ENCODE peak calls at places on chromosomes 7 and 10, in seven cellular contexts. One of them, this sample, is unnamed.

GRCh38 chr10:78465456-78465855 is 431.8 kb downstream of the RPS24 start:
- DNase-seq in lower lobe of right lung: no peak
- DNase-seq in uterus: no peak
- DNase-seq in spleen: no peak
- DNase-seq in HCT116: no peak
- DNase-seq in astrocyte of the spinal cord: no peak
- DNase-seq in cardiac muscle cell: no peak
- DNase-seq in this sample: no peak

GRCh38 chr7:130210181-130210935 is 2.7 kb downstream of the SSMEM1 start:
- DNase-seq in lower lobe of right lung: no peak
- DNase-seq in HCT116: no peak
- DNase-seq in uterus: no peak
- DNase-seq in cardiac muscle cell: no peak
- DNase-seq in astrocyte of the spinal cord: peak
- DNase-seq in spleen: no peak
- DNase-seq in this sample: no peak

GRCh38 chr7:5607958-5608656 is 173.4 kb downstream of the RNF216 start:
- DNase-seq in astrocyte of the spinal cord: no peak
- DNase-seq in spleen: no peak
- DNase-seq in cardiac muscle cell: no peak
- DNase-seq in uterus: no peak
- DNase-seq in lower lobe of right lung: no peak
- DNase-seq in HCT116: no peak
- DNase-seq in this sample: no peak

GRCh38 chr10:121378402-121378801 is 219.8 kb downstream of the FGFR2 start:
- DNase-seq in HCT116: no peak
- DNase-seq in spleen: no peak
- DNase-seq in astrocyte of the spinal cord: no peak
- DNase-seq in cardiac muscle cell: no peak
- DNase-seq in lower lobe of right lung: no peak
- DNase-seq in uterus: no peak
- DNase-seq in this sample: no peak

GRCh38 chr10:49744091-49744685 is 17.9 kb downstream of the OGDHL start:
- DNase-seq in lower lobe of right lung: no peak
- DNase-seq in HCT116: no peak
- DNase-seq in uterus: no peak
- DNase-seq in spleen: peak
- DNase-seq in cardiac muscle cell: no peak
- DNase-seq in astrocyte of the spinal cord: no peak
- DNase-seq in this sample: no peak

GRCh38 chr10:119227825-119228224 is 20.5 kb downstream of the GRK5 start:
- DNase-seq in HCT116: no peak
- DNase-seq in uterus: no peak
- DNase-seq in spleen: no peak
- DNase-seq in cardiac muscle cell: no peak
- DNase-seq in lower lobe of right lung: no peak
- DNase-seq in astrocyte of the spinal cord: no peak
- DNase-seq in this sample: no peak

GRCh38 chr7:158479680-158480025 is 108.0 kb downstream of the PTPRN2 start:
- DNase-seq in spleen: no peak
- DNase-seq in HCT116: no peak
- DNase-seq in uterus: no peak
- DNase-seq in lower lobe of right lung: no peak
- DNase-seq in cardiac muscle cell: no peak
- DNase-seq in astrocyte of the spinal cord: no peak
- DNase-seq in this sample: no peak

GRCh38 chr10:132524443-132525285 is 12.9 kb upstream of the INPP5A start:
- DNase-seq in uterus: peak
- DNase-seq in cardiac muscle cell: no peak
- DNase-seq in astrocyte of the spinal cord: no peak
- DNase-seq in lower lobe of right lung: no peak
- DNase-seq in HCT116: no peak
- DNase-seq in spleen: peak
- DNase-seq in this sample: no peak

GRCh38 chr7:84389242-84389641 is 194.7 kb upstream of the SEMA3A start:
- DNase-seq in uterus: no peak
- DNase-seq in HCT116: no peak
- DNase-seq in cardiac muscle cell: no peak
- DNase-seq in lower lobe of right lung: no peak
- DNase-seq in spleen: no peak
- DNase-seq in astrocyte of the spinal cord: no peak
- DNase-seq in this sample: no peak

GRCh38 chr10:116038259-116038658 is 234.7 kb downstream of the GFRA1 start:
- DNase-seq in lower lobe of right lung: no peak
- DNase-seq in astrocyte of the spinal cord: peak
- DNase-seq in uterus: peak
- DNase-seq in HCT116: no peak
- DNase-seq in cardiac muscle cell: no peak
- DNase-seq in spleen: no peak
- DNase-seq in this sample: no peak

GRCh38 chr7:106312099-106312871 is 27.5 kb upstream of the NAMPT start:
- DNase-seq in astrocyte of the spinal cord: no peak
- DNase-seq in spleen: no peak
- DNase-seq in HCT116: no peak
- DNase-seq in uterus: no peak
- DNase-seq in lower lobe of right lung: no peak
- DNase-seq in cardiac muscle cell: no peak
- DNase-seq in this sample: no peak

GRCh38 chr7:34044734-34045353 is 139.5 kb downstream of the BMPER start:
- DNase-seq in cardiac muscle cell: no peak
- DNase-seq in spleen: no peak
- DNase-seq in lower lobe of right lung: no peak
- DNase-seq in astrocyte of the spinal cord: no peak
- DNase-seq in uterus: no peak
- DNase-seq in HCT116: no peak
- DNase-seq in this sample: no peak

GRCh38 chr7:156604311-156604710 is 36.3 kb upstream of the RNF32 start:
- DNase-seq in lower lobe of right lung: no peak
- DNase-seq in cardiac muscle cell: no peak
- DNase-seq in astrocyte of the spinal cord: no peak
- DNase-seq in uterus: no peak
- DNase-seq in HCT116: no peak
- DNase-seq in spleen: no peak
- DNase-seq in this sample: no peak

GRCh38 chr7:49038821-49039358 is 114.5 kb downstream of the CDC14C start:
- DNase-seq in astrocyte of the spinal cord: no peak
- DNase-seq in lower lobe of right lung: no peak
- DNase-seq in spleen: no peak
- DNase-seq in uterus: no peak
- DNase-seq in cardiac muscle cell: no peak
- DNase-seq in HCT116: no peak
- DNase-seq in this sample: no peak

GRCh38 chr7:142380064-142380463 is 122.2 kb upstream of the PRSS58 start:
- DNase-seq in HCT116: no peak
- DNase-seq in cardiac muscle cell: no peak
- DNase-seq in spleen: no peak
- DNase-seq in astrocyte of the spinal cord: no peak
- DNase-seq in uterus: no peak
- DNase-seq in lower lobe of right lung: no peak
- DNase-seq in this sample: no peak

GRCh38 chr10:51369903-51370302 is 295.6 kb downstream of the PRKG1 start:
- DNase-seq in uterus: no peak
- DNase-seq in astrocyte of the spinal cord: peak
- DNase-seq in spleen: no peak
- DNase-seq in lower lobe of right lung: no peak
- DNase-seq in cardiac muscle cell: no peak
- DNase-seq in HCT116: no peak
- DNase-seq in this sample: no peak

GRCh38 chr10:122999347-122999746 is 9.2 kb downstream of the IKZF5 start:
- DNase-seq in spleen: no peak
- DNase-seq in uterus: no peak
- DNase-seq in lower lobe of right lung: no peak
- DNase-seq in cardiac muscle cell: no peak
- DNase-seq in astrocyte of the spinal cord: no peak
- DNase-seq in HCT116: no peak
- DNase-seq in this sample: no peak

GRCh38 chr7:132979524-132979923 is 102.4 kb downstream of the CHCHD3 start:
- DNase-seq in HCT116: no peak
- DNase-seq in cardiac muscle cell: no peak
- DNase-seq in astrocyte of the spinal cord: no peak
- DNase-seq in spleen: no peak
- DNase-seq in lower lobe of right lung: no peak
- DNase-seq in uterus: no peak
- DNase-seq in this sample: no peak

GRCh38 chr7:77710067-77710466 is 13.8 kb downstream of the RSBN1L start:
- DNase-seq in spleen: no peak
- DNase-seq in lower lobe of right lung: no peak
- DNase-seq in HCT116: no peak
- DNase-seq in uterus: no peak
- DNase-seq in astrocyte of the spinal cord: no peak
- DNase-seq in cardiac muscle cell: no peak
- DNase-seq in this sample: no peak

GRCh38 chr7:4906682-4907081 is 23.2 kb upstream of the RADIL start:
- DNase-seq in lower lobe of right lung: no peak
- DNase-seq in HCT116: peak
- DNase-seq in uterus: no peak
- DNase-seq in astrocyte of the spinal cord: no peak
- DNase-seq in spleen: no peak
- DNase-seq in cardiac muscle cell: no peak
- DNase-seq in this sample: no peak

GRCh38 chr10:55742487-55742886 is 618.6 kb downstream of the ZWINT start:
- DNase-seq in cardiac muscle cell: no peak
- DNase-seq in astrocyte of the spinal cord: no peak
- DNase-seq in uterus: no peak
- DNase-seq in HCT116: no peak
- DNase-seq in lower lobe of right lung: no peak
- DNase-seq in spleen: no peak
- DNase-seq in this sample: no peak

GRCh38 chr10:129728905-129729540 is 235.1 kb downstream of the EBF3 start:
- DNase-seq in spleen: peak
- DNase-seq in uterus: no peak
- DNase-seq in cardiac muscle cell: no peak
- DNase-seq in HCT116: no peak
- DNase-seq in astrocyte of the spinal cord: no peak
- DNase-seq in lower lobe of right lung: no peak
- DNase-seq in this sample: no peak

DNA sequence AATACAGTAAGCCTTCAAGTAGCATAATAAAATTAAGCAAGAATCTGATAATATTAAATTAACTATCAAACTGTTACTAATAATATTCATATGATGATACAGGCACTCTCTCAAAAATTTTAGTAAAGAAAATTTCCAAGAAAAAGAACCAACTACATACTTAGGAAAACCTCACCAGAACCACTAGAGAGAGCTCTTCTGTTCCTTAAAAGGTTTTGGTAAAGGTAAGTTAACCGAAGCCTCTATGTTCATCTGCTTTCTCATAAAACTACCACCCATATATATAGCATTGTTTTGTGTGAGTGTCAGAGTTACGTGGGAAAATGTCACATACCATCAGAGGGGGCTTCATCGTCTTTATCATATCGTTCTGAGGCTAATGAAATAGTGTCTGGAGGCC is 20.7 kb downstream of the SKAP2 start:
- DNase-seq in spleen: no peak
- DNase-seq in cardiac muscle cell: no peak
- DNase-seq in HCT116: peak
- DNase-seq in astrocyte of the spinal cord: peak
- DNase-seq in lower lobe of right lung: no peak
- DNase-seq in uterus: no peak
- DNase-seq in this sample: no peak
- TF ChIP-seq CTCF in spleen: no peak
- TF ChIP-seq CTCF in cardiac muscle cell: no peak
- TF ChIP-seq CTCF in HCT116: no peak
- TF ChIP-seq CTCF in astrocyte of the spinal cord: peak
- TF ChIP-seq CTCF in lower lobe of right lung: no peak
- TF ChIP-seq CTCF in uterus: no peak
- TF ChIP-seq CTCF in this sample: peak

DNA sequence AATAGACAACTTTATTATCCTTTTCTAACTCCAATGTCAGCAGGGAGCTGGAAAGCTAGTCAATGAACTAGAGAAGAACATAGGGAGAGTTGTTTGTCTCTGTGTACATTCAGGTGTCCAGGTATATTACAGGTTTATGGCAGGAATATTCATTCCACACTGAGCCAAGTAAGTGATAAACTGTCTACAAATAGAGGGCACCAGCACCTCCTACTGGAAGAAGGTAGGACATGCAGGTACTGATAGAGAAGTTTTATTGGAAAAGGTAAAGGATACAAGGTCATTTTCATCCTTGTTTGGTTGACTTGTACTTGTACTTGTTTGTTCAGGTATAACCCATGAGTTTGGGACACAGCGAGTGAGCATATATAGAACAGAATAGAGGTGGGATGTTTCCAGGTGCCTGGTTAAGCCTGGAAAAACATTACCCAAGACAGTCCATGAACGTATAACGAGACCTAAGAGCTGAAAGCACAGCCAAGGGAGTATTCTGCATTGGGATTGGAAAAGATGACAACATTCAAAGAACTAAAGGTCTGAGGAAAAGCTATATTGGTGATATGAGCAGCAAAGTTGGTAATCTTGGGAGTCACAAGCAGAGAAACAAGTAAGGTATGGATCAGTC is 61.4 kb upstream of the PPP1R3C start:
- DNase-seq in HCT116: peak
- DNase-seq in uterus: no peak
- DNase-seq in cardiac muscle cell: peak
- DNase-seq in astrocyte of the spinal cord: peak
- DNase-seq in lower lobe of right lung: no peak
- DNase-seq in spleen: no peak
- DNase-seq in this sample: no peak
- TF ChIP-seq CTCF in HCT116: peak
- TF ChIP-seq CTCF in uterus: peak
- TF ChIP-seq CTCF in cardiac muscle cell: peak
- TF ChIP-seq CTCF in astrocyte of the spinal cord: peak
- TF ChIP-seq CTCF in lower lobe of right lung: peak
- TF ChIP-seq CTCF in spleen: peak
- TF ChIP-seq CTCF in this sample: peak

DNA sequence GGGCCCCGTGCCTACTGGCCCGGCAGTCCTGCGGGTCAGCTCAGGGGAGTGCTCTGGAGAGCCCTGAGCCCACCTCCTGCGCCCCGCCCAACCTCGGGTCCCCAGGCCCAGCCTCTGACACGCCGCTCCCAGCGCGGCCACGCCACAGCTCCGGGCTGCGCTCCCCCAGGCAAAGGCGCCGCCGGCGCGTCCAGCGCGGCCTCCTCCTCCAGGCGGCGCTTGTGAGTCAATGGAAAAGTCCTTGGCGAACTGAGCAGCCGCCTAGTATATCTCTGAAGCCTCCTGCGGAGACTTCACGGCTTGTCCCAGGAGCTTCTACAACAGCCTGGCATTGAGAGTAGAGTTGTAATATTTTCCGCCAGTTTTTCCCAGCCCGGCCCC is 29.5 kb upstream of the BMS1 start:
- DNase-seq in uterus: peak
- DNase-seq in lower lobe of right lung: peak
- DNase-seq in spleen: peak
- DNase-seq in cardiac muscle cell: peak
- DNase-seq in HCT116: peak
- DNase-seq in astrocyte of the spinal cord: peak
- DNase-seq in this sample: peak
- TF ChIP-seq CTCF in uterus: peak
- TF ChIP-seq CTCF in lower lobe of right lung: peak
- TF ChIP-seq CTCF in spleen: peak
- TF ChIP-seq CTCF in cardiac muscle cell: peak
- TF ChIP-seq CTCF in HCT116: peak
- TF ChIP-seq CTCF in astrocyte of the spinal cord: peak
- TF ChIP-seq CTCF in this sample: peak

GRCh38 chr7:44257618-44258422 is 57.0 kb downstream of the YKT6 start:
- DNase-seq in HCT116: no peak
- DNase-seq in uterus: peak
- DNase-seq in spleen: peak
- DNase-seq in cardiac muscle cell: peak
- DNase-seq in lower lobe of right lung: peak
- DNase-seq in astrocyte of the spinal cord: peak
- DNase-seq in this sample: no peak
- TF ChIP-seq CTCF in HCT116: no peak
- TF ChIP-seq CTCF in uterus: peak
- TF ChIP-seq CTCF in spleen: no peak
- TF ChIP-seq CTCF in cardiac muscle cell: no peak
- TF ChIP-seq CTCF in lower lobe of right lung: peak
- TF ChIP-seq CTCF in astrocyte of the spinal cord: no peak
- TF ChIP-seq CTCF in this sample: no peak

GRCh38 chr7:42128703-42129102 is 108.3 kb downstream of the GLI3 start:
- DNase-seq in lower lobe of right lung: no peak
- DNase-seq in cardiac muscle cell: no peak
- DNase-seq in spleen: no peak
- DNase-seq in astrocyte of the spinal cord: peak
- DNase-seq in uterus: no peak
- DNase-seq in HCT116: no peak
- DNase-seq in this sample: no peak
- TF ChIP-seq CTCF in lower lobe of right lung: no peak
- TF ChIP-seq CTCF in cardiac muscle cell: peak
- TF ChIP-seq CTCF in spleen: no peak
- TF ChIP-seq CTCF in astrocyte of the spinal cord: peak
- TF ChIP-seq CTCF in uterus: no peak
- TF ChIP-seq CTCF in HCT116: no peak
- TF ChIP-seq CTCF in this sample: peak

This sample was measured in progenitor cell of endocrine pancreas.